ENCODE peak calls at places on chromosomes 12 and 14, in nine cellular contexts. One of them, this sample, is unnamed.

GRCh38 chr12:47080725-47081502 is 1.2 kb upstream of the AMIGO2 start:
- DNase-seq in cardiac fibroblast: peak; percentile 76
- DNase-seq in naive thymus-derived CD4-positive, alpha-beta T cell: peak; percentile 38
- DNase-seq in ovary: peak; percentile 55
- DNase-seq in esophagus squamous epithelium: no peak
- DNase-seq in bronchial epithelial cell: peak; percentile 87
- DNase-seq in Panc1: no peak
- DNase-seq in lower leg skin: peak; percentile 89
- DNase-seq in GM12865: no peak
- DNase-seq in this sample: peak; percentile 77

GRCh38 chr14:104820669-104821228 is 19.8 kb downstream of the ZBTB42 start:
- DNase-seq in GM12865: no peak
- DNase-seq in naive thymus-derived CD4-positive, alpha-beta T cell: no peak
- DNase-seq in bronchial epithelial cell: peak; percentile 50
- DNase-seq in Panc1: no peak
- DNase-seq in esophagus squamous epithelium: no peak
- DNase-seq in ovary: peak; percentile 66
- DNase-seq in cardiac fibroblast: peak; percentile 69
- DNase-seq in lower leg skin: no peak
- DNase-seq in this sample: no peak

GRCh38 chr14:58587271-58587670 is 50.5 kb upstream of the DACT1 start:
- DNase-seq in ovary: no peak
- DNase-seq in naive thymus-derived CD4-positive, alpha-beta T cell: no peak
- DNase-seq in lower leg skin: no peak
- DNase-seq in esophagus squamous epithelium: no peak
- DNase-seq in cardiac fibroblast: peak; percentile 64
- DNase-seq in GM12865: no peak
- DNase-seq in bronchial epithelial cell: no peak
- DNase-seq in Panc1: no peak
- DNase-seq in this sample: no peak

GRCh38 chr12:24767016-24767415 is 181.9 kb downstream of the BCAT1 start:
- DNase-seq in cardiac fibroblast: no peak
- DNase-seq in Panc1: no peak
- DNase-seq in naive thymus-derived CD4-positive, alpha-beta T cell: no peak
- DNase-seq in GM12865: peak; percentile 13
- DNase-seq in lower leg skin: no peak
- DNase-seq in esophagus squamous epithelium: no peak
- DNase-seq in bronchial epithelial cell: peak; percentile 67
- DNase-seq in ovary: no peak
- DNase-seq in this sample: no peak

GRCh38 chr14:100901391-100902183 is 1.9 kb downstream of the RTL1 start:
- DNase-seq in naive thymus-derived CD4-positive, alpha-beta T cell: no peak
- DNase-seq in bronchial epithelial cell: no peak
- DNase-seq in cardiac fibroblast: no peak
- DNase-seq in lower leg skin: peak; percentile 56
- DNase-seq in esophagus squamous epithelium: no peak
- DNase-seq in ovary: peak; percentile 11
- DNase-seq in GM12865: no peak
- DNase-seq in Panc1: no peak
- DNase-seq in this sample: peak; percentile 60

GRCh38 chr12:34219046-34219770 is 196.9 kb downstream of the ALG10 start:
- DNase-seq in GM12865: peak; percentile 22
- DNase-seq in ovary: no peak
- DNase-seq in lower leg skin: peak; percentile 71
- DNase-seq in esophagus squamous epithelium: no peak
- DNase-seq in Panc1: no peak
- DNase-seq in bronchial epithelial cell: no peak
- DNase-seq in cardiac fibroblast: no peak
- DNase-seq in naive thymus-derived CD4-positive, alpha-beta T cell: peak; percentile 13
- DNase-seq in this sample: no peak

GRCh38 chr14:103023881-103024473 is 33.4 kb downstream of the CDC42BPB start:
- DNase-seq in lower leg skin: no peak
- DNase-seq in GM12865: no peak
- DNase-seq in esophagus squamous epithelium: no peak
- DNase-seq in Panc1: no peak
- DNase-seq in bronchial epithelial cell: peak; percentile 34
- DNase-seq in ovary: no peak
- DNase-seq in naive thymus-derived CD4-positive, alpha-beta T cell: no peak
- DNase-seq in cardiac fibroblast: peak; percentile 88
- DNase-seq in this sample: no peak

GRCh38 chr12:3777206-3777809 is 24.4 kb upstream of the CRACR2A start:
- DNase-seq in ovary: no peak
- DNase-seq in esophagus squamous epithelium: no peak
- DNase-seq in naive thymus-derived CD4-positive, alpha-beta T cell: peak; percentile 46
- DNase-seq in Panc1: peak; percentile 28
- DNase-seq in cardiac fibroblast: peak; percentile 75
- DNase-seq in bronchial epithelial cell: peak; percentile 61
- DNase-seq in lower leg skin: no peak
- DNase-seq in GM12865: peak; percentile 44
- DNase-seq in this sample: no peak

GRCh38 chr14:92549096-92549852 is 35.7 kb downstream of the RIN3 start:
- DNase-seq in bronchial epithelial cell: no peak
- DNase-seq in naive thymus-derived CD4-positive, alpha-beta T cell: no peak
- DNase-seq in ovary: no peak
- DNase-seq in lower leg skin: no peak
- DNase-seq in esophagus squamous epithelium: no peak
- DNase-seq in cardiac fibroblast: no peak
- DNase-seq in GM12865: no peak
- DNase-seq in Panc1: no peak
- DNase-seq in this sample: no peak

GRCh38 chr14:68147331-68147730 is 327.8 kb downstream of the RAD51B start:
- DNase-seq in esophagus squamous epithelium: no peak
- DNase-seq in Panc1: no peak
- DNase-seq in naive thymus-derived CD4-positive, alpha-beta T cell: no peak
- DNase-seq in ovary: no peak
- DNase-seq in lower leg skin: no peak
- DNase-seq in bronchial epithelial cell: no peak
- DNase-seq in GM12865: no peak
- DNase-seq in cardiac fibroblast: peak; percentile 50
- DNase-seq in this sample: no peak

GRCh38 chr12:13100882-13101769 is 2.3 kb downstream of the GSG1 start:
- DNase-seq in naive thymus-derived CD4-positive, alpha-beta T cell: peak; percentile 94
- DNase-seq in ovary: peak; percentile 79
- DNase-seq in GM12865: peak; percentile 80
- DNase-seq in lower leg skin: peak; percentile 99
- DNase-seq in bronchial epithelial cell: peak; percentile 80
- DNase-seq in Panc1: no peak
- DNase-seq in cardiac fibroblast: peak; percentile 96
- DNase-seq in esophagus squamous epithelium: peak; percentile 57
- DNase-seq in this sample: peak; percentile 90

GRCh38 chr12:12723681-12724420 is 6.7 kb downstream of the CDKN1B start:
- DNase-seq in naive thymus-derived CD4-positive, alpha-beta T cell: peak; percentile 57
- DNase-seq in lower leg skin: peak; percentile 90
- DNase-seq in Panc1: no peak
- DNase-seq in ovary: peak; percentile 48
- DNase-seq in esophagus squamous epithelium: no peak
- DNase-seq in bronchial epithelial cell: peak; percentile 7
- DNase-seq in cardiac fibroblast: peak; percentile 36
- DNase-seq in GM12865: peak; percentile 54
- DNase-seq in this sample: no peak

GRCh38 chr12:3294481-3294911 is 196.5 kb upstream of the PRMT8 start:
- DNase-seq in esophagus squamous epithelium: no peak
- DNase-seq in bronchial epithelial cell: no peak
- DNase-seq in Panc1: no peak
- DNase-seq in GM12865: no peak
- DNase-seq in naive thymus-derived CD4-positive, alpha-beta T cell: no peak
- DNase-seq in lower leg skin: no peak
- DNase-seq in ovary: no peak
- DNase-seq in cardiac fibroblast: no peak
- DNase-seq in this sample: no peak

GRCh38 chr14:60093088-60093487 is 1.4 kb downstream of the PCNX4 start:
- DNase-seq in ovary: no peak
- DNase-seq in cardiac fibroblast: peak; percentile 28
- DNase-seq in GM12865: no peak
- DNase-seq in lower leg skin: no peak
- DNase-seq in esophagus squamous epithelium: no peak
- DNase-seq in naive thymus-derived CD4-positive, alpha-beta T cell: no peak
- DNase-seq in Panc1: no peak
- DNase-seq in bronchial epithelial cell: no peak
- DNase-seq in this sample: no peak

GRCh38 chr12:132582058-132582420 is 28.3 kb downstream of the LRCOL1 start:
- DNase-seq in Panc1: no peak
- DNase-seq in cardiac fibroblast: peak; percentile 32
- DNase-seq in GM12865: no peak
- DNase-seq in ovary: no peak
- DNase-seq in esophagus squamous epithelium: no peak
- DNase-seq in bronchial epithelial cell: no peak
- DNase-seq in naive thymus-derived CD4-positive, alpha-beta T cell: no peak
- DNase-seq in lower leg skin: no peak
- DNase-seq in this sample: no peak
- H3K4me3 ChIP-seq in Panc1: no peak overlapping the region
- H3K4me3 ChIP-seq in cardiac fibroblast: no peak overlapping the region
- H3K4me3 ChIP-seq in GM12865: no peak overlapping the region
- H3K4me3 ChIP-seq in ovary: no peak overlapping the region
- H3K4me3 ChIP-seq in esophagus squamous epithelium: peak overlapping the region; percentile 8
- H3K4me3 ChIP-seq in bronchial epithelial cell: no peak overlapping the region
- H3K4me3 ChIP-seq in naive thymus-derived CD4-positive, alpha-beta T cell: no peak overlapping the region
- H3K4me3 ChIP-seq in lower leg skin: no peak overlapping the region
- H3K4me3 ChIP-seq in this sample: no peak overlapping the region

GRCh38 chr14:75440733-75441474 is 13.1 kb downstream of the JDP2 start:
- DNase-seq in naive thymus-derived CD4-positive, alpha-beta T cell: no peak
- DNase-seq in cardiac fibroblast: peak; percentile 71
- DNase-seq in lower leg skin: no peak
- DNase-seq in ovary: peak; percentile 74
- DNase-seq in Panc1: no peak
- DNase-seq in bronchial epithelial cell: no peak
- DNase-seq in GM12865: no peak
- DNase-seq in esophagus squamous epithelium: no peak
- DNase-seq in this sample: no peak
- H3K4me3 ChIP-seq in naive thymus-derived CD4-positive, alpha-beta T cell: no peak overlapping the region
- H3K4me3 ChIP-seq in cardiac fibroblast: no peak overlapping the region
- H3K4me3 ChIP-seq in lower leg skin: no peak overlapping the region
- H3K4me3 ChIP-seq in ovary: no peak overlapping the region
- H3K4me3 ChIP-seq in Panc1: no peak overlapping the region
- H3K4me3 ChIP-seq in bronchial epithelial cell: no peak overlapping the region
- H3K4me3 ChIP-seq in GM12865: no peak overlapping the region
- H3K4me3 ChIP-seq in esophagus squamous epithelium: no peak overlapping the region
- H3K4me3 ChIP-seq in this sample: no peak overlapping the region

GRCh38 chr12:120981407-120981921 is 3.1 kb downstream of the HNF1A start:
- DNase-seq in Panc1: no peak
- DNase-seq in ovary: no peak
- DNase-seq in bronchial epithelial cell: no peak
- DNase-seq in naive thymus-derived CD4-positive, alpha-beta T cell: no peak
- DNase-seq in lower leg skin: no peak
- DNase-seq in esophagus squamous epithelium: no peak
- DNase-seq in cardiac fibroblast: no peak
- DNase-seq in GM12865: no peak
- DNase-seq in this sample: no peak

GRCh38 chr12:120978296-120979219 is at the start of gene HNF1A:
- DNase-seq in ovary: no peak
- DNase-seq in naive thymus-derived CD4-positive, alpha-beta T cell: no peak
- DNase-seq in lower leg skin: no peak
- DNase-seq in cardiac fibroblast: no peak
- DNase-seq in Panc1: no peak
- DNase-seq in bronchial epithelial cell: no peak
- DNase-seq in esophagus squamous epithelium: no peak
- DNase-seq in GM12865: no peak
- DNase-seq in this sample: no peak

GRCh38 chr12:120979220-120979861 is 998 bp downstream of the HNF1A start:
- DNase-seq in bronchial epithelial cell: no peak
- DNase-seq in lower leg skin: no peak
- DNase-seq in ovary: no peak
- DNase-seq in GM12865: no peak
- DNase-seq in Panc1: no peak
- DNase-seq in cardiac fibroblast: no peak
- DNase-seq in naive thymus-derived CD4-positive, alpha-beta T cell: no peak
- DNase-seq in esophagus squamous epithelium: no peak
- DNase-seq in this sample: no peak

GRCh38 chr12:120980800-120981368 is 2.5 kb downstream of the HNF1A start:
- DNase-seq in ovary: no peak
- DNase-seq in naive thymus-derived CD4-positive, alpha-beta T cell: no peak
- DNase-seq in GM12865: no peak
- DNase-seq in lower leg skin: no peak
- DNase-seq in bronchial epithelial cell: no peak
- DNase-seq in cardiac fibroblast: no peak
- DNase-seq in esophagus squamous epithelium: no peak
- DNase-seq in Panc1: no peak
- DNase-seq in this sample: no peak

DNA sequence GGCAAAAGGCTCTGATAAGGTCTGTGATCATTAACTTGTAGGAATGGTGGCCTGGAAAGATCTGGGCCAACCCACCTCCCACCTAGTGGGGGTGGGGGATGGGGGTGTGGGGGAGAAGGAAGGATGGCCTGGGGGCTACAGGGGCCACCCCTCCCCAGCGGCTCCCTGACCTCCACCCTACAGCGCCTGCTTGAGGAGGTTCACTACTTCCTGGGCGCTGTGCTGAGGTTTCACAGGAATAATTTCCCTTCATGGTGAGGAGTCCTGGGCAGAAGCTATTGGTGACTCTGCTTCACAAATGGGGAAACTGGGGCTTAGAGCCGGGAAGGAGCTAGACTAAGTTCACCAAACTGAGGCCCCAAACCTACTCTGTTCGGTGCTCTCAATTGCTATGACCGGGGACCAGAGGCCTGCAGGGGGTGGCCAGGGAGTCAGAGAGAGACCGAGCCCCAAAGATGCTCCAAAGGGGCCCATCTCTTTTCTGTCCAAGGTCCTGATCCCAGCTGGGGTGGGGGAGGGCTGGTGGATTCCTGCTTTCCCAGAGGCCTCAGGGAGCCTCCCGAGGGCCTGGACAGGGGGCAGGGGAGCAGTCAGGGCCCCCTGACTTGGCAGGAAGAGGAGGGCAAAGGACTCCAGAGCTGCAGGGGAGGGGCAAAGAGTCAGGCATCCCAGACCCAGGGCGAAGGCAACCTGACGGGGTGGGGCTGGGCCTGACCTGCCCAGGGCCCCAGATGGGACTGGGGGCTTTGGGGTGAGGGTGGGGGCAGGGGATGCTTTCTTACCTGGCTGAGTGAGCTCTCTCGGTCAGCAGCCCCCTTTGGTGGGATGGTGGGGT is 1.7 kb downstream of the HNF1A start:
- DNase-seq in GM12865: no peak
- DNase-seq in cardiac fibroblast: no peak
- DNase-seq in esophagus squamous epithelium: no peak
- DNase-seq in lower leg skin: no peak
- DNase-seq in bronchial epithelial cell: no peak
- DNase-seq in naive thymus-derived CD4-positive, alpha-beta T cell: no peak
- DNase-seq in ovary: no peak
- DNase-seq in Panc1: no peak
- DNase-seq in this sample: no peak
- H3K4me3 ChIP-seq in GM12865: no peak overlapping the region
- H3K4me3 ChIP-seq in cardiac fibroblast: no peak overlapping the region
- H3K4me3 ChIP-seq in esophagus squamous epithelium: no peak overlapping the region
- H3K4me3 ChIP-seq in lower leg skin: no peak overlapping the region
- H3K4me3 ChIP-seq in bronchial epithelial cell: no peak overlapping the region
- H3K4me3 ChIP-seq in naive thymus-derived CD4-positive, alpha-beta T cell: no peak overlapping the region
- H3K4me3 ChIP-seq in ovary: no peak overlapping the region
- H3K4me3 ChIP-seq in Panc1: no peak overlapping the region
- H3K4me3 ChIP-seq in this sample: no peak overlapping the region

GRCh38 chr14:38255673-38256357 is at the start of gene CLEC14A:
- DNase-seq in ovary: no peak
- DNase-seq in cardiac fibroblast: no peak
- DNase-seq in Panc1: no peak
- DNase-seq in naive thymus-derived CD4-positive, alpha-beta T cell: no peak
- DNase-seq in esophagus squamous epithelium: no peak
- DNase-seq in GM12865: no peak
- DNase-seq in bronchial epithelial cell: no peak
- DNase-seq in lower leg skin: peak; percentile 89
- DNase-seq in this sample: peak; percentile 66
- H3K4me3 ChIP-seq in ovary: peak within 1 kb of the TSS; percentile 29
- H3K4me3 ChIP-seq in cardiac fibroblast: peak within 1 kb of the TSS; percentile 47
- H3K4me3 ChIP-seq in Panc1: no peak within 1 kb of the TSS
- H3K4me3 ChIP-seq in naive thymus-derived CD4-positive, alpha-beta T cell: peak within 1 kb of the TSS; percentile 27
- H3K4me3 ChIP-seq in esophagus squamous epithelium: peak within 1 kb of the TSS; percentile 34
- H3K4me3 ChIP-seq in GM12865: no peak within 1 kb of the TSS
- H3K4me3 ChIP-seq in bronchial epithelial cell: no peak within 1 kb of the TSS
- H3K4me3 ChIP-seq in lower leg skin: peak within 1 kb of the TSS; percentile 16
- H3K4me3 ChIP-seq in this sample: peak within 1 kb of the TSS; percentile 39

GRCh38 chr14:90140298-90140955 is 78.6 kb downstream of the KCNK13 start:
- DNase-seq in GM12865: no peak
- DNase-seq in ovary: no peak
- DNase-seq in bronchial epithelial cell: peak; percentile 12
- DNase-seq in cardiac fibroblast: peak; percentile 43
- DNase-seq in Panc1: no peak
- DNase-seq in esophagus squamous epithelium: no peak
- DNase-seq in lower leg skin: no peak
- DNase-seq in naive thymus-derived CD4-positive, alpha-beta T cell: no peak
- DNase-seq in this sample: no peak
- H3K4me3 ChIP-seq in GM12865: no peak overlapping the region
- H3K4me3 ChIP-seq in ovary: no peak overlapping the region
- H3K4me3 ChIP-seq in bronchial epithelial cell: no peak overlapping the region
- H3K4me3 ChIP-seq in cardiac fibroblast: no peak overlapping the region
- H3K4me3 ChIP-seq in Panc1: no peak overlapping the region
- H3K4me3 ChIP-seq in esophagus squamous epithelium: no peak overlapping the region
- H3K4me3 ChIP-seq in lower leg skin: no peak overlapping the region
- H3K4me3 ChIP-seq in naive thymus-derived CD4-positive, alpha-beta T cell: no peak overlapping the region
- H3K4me3 ChIP-seq in this sample: no peak overlapping the region